ENCODE peak calls at places on chromosomes 7 and 10, in six cellular contexts. E is kidney epithelial cell, A is T-helper 9 cell, K is heart left ventricle, H is DMS153, S is HCT116. N is an unnamed sample.

GRCh38 chr10:125451319-125451718 is 231.6 kb downstream of the TEX36 start:
- DNase-seq in E (no peak), A (no peak), K (no peak), H (peak; percentile 53), S (no peak), N (no peak)

GRCh38 chr7:938546-939185 is 15.8 kb downstream of the ADAP1 start:
- DNase-seq in E (no peak), A (no peak), K (no peak), H (no peak), S (no peak), N (no peak)

GRCh38 chr10:137031-137430 is 1.8 kb downstream of the ZMYND11 start:
- DNase-seq in E (no peak), A (peak; percentile 23), K (no peak), H (no peak), S (peak; percentile 35), N (no peak)

GRCh38 chr10:14396441-14397048 is 65.8 kb upstream of the FRMD4A start:
- DNase-seq in E (no peak), A (no peak), K (no peak), H (no peak), S (no peak), N (no peak)

GRCh38 chr7:117871778-117872538 is 1.3 kb downstream of the CTTNBP2 start:
- DNase-seq in E (no peak), A (no peak), K (peak; percentile 18), H (no peak), S (no peak), N (peak; percentile 15)

GRCh38 chr7:158067219-158067930 is 520.2 kb downstream of the PTPRN2 start:
- DNase-seq in E (no peak), A (no peak), K (no peak), H (no peak), S (no peak), N (no peak)

GRCh38 chr7:504221-505081 is 15.2 kb downstream of the PDGFA start:
- DNase-seq in E (no peak), A (no peak), K (no peak), H (no peak), S (no peak), N (no peak)

GRCh38 chr10:96721207-96721572 is 876 bp upstream of the PIK3AP1 start:
- DNase-seq in E (no peak), A (no peak), K (no peak), H (peak; percentile 45), S (no peak), N (no peak)

N was measured in heart right ventricle.